ENCODE peak calls at places on chromosome 1, in eight cellular contexts. B is ovary; G is astrocyte of the cerebellum; Z is activated CD4-positive, alpha-beta T cell treated with anti-CD3 and anti-CD28 coated beads, Interleukin-2, amount 50 U/mL, for 1 hour; Y is psoas muscle; O is fibroblast of gingiva; H is stimulated activated CD4-positive, alpha-beta T cell treated with anti-CD3 and anti-CD28 coated beads, Interleukin-2, amount 100 ng/mL, for 24 hours; K is tibial artery. L is an unnamed sample.

GRCh38 chr1:18800258-18800657 is 59.2 kb downstream of the TAS1R2 start:
- DNase-seq in B (no peak), G (no peak), Z (no peak), Y (no peak), O (no peak), H (no peak), K (no peak), L (no peak)

GRCh38 chr1:155003766-155004351 is 1.3 kb downstream of the ZBTB7B start:
- DNase-seq in B (peak), G (no peak), Z (no peak), Y (peak), O (peak), H (no peak), K (peak), L (peak)

GRCh38 chr1:183590225-183591191 is at the start of gene NCF2:
- DNase-seq in B (no peak), G (no peak), Z (no peak), Y (no peak), O (no peak), H (peak), K (no peak), L (no peak)

GRCh38 chr1:234226819-234227165 is 146.5 kb upstream of the COA6 start:
- DNase-seq in B (no peak), G (no peak), Z (no peak), Y (no peak), O (no peak), H (no peak), K (no peak), L (no peak)

GRCh38 chr1:155034318-155035208 is 939 bp downstream of the DCST1 start:
- DNase-seq in B (no peak), G (no peak), Z (no peak), Y (no peak), O (no peak), H (no peak), K (no peak), L (no peak)

GRCh38 chr1:197184190-197184589 is 37.7 kb upstream of the ASPM start:
- DNase-seq in B (no peak), G (no peak), Z (no peak), Y (no peak), O (no peak), H (no peak), K (no peak), L (no peak)

GRCh38 chr1:68293609-68294353 is 61.5 kb upstream of the WLS start:
- DNase-seq in B (peak), G (peak), Z (no peak), Y (no peak), O (peak), H (no peak), K (no peak), L (no peak)

GRCh38 chr1:104780470-104781078 is 1030.9 kb downstream of the AMY1C start:
- DNase-seq in B (no peak), G (peak), Z (no peak), Y (no peak), O (peak), H (no peak), K (no peak), L (peak)

GRCh38 chr1:178945763-178946266 is 74.9 kb upstream of the ANGPTL1 start:
- DNase-seq in B (no peak), G (no peak), Z (no peak), Y (no peak), O (no peak), H (no peak), K (peak), L (no peak)

GRCh38 chr1:234270103-234270502 is 103.2 kb upstream of the COA6 start:
- DNase-seq in B (no peak), G (no peak), Z (no peak), Y (no peak), O (no peak), H (no peak), K (no peak), L (no peak)